ENCODE peak calls at places on chromosome 15, in five cellular contexts. I is mucosa of descending colon, Y is prostate gland, E is GM06990, O is cardiac muscle cell. W is an unnamed sample.
A peak's percentile ranks its signal among the peaks of the same experiment; 100 is the strongest.

GRCh38 chr15:72203507-72203837 is 5.9 kb upstream of the GRAMD2A start:
- DNase-seq in I (no peak), Y (peak; percentile 88), E (no peak), O (peak; percentile 91), W (no peak)

GRCh38 chr15:70328137-70329115 is 230.7 kb upstream of the TLE3 start:
- DNase-seq in I (peak; percentile 40), Y (no peak), E (peak; percentile 59), O (peak; percentile 88), W (no peak)

GRCh38 chr15:90165659-90166489 is 35.3 kb upstream of the SEMA4B start:
- DNase-seq in I (peak; percentile 90), Y (peak; percentile 93), E (peak; percentile 45), O (peak; percentile 98), W (peak; percentile 88)

GRCh38 chr15:41513282-41514227 is at the start of gene LTK:
- DNase-seq in I (peak; percentile 55), Y (no peak), E (peak; percentile 45), O (no peak), W (no peak)

GRCh38 chr15:89770041-89770440 is 6.1 kb upstream of the MESP2 start:
- DNase-seq in I (peak; percentile 18), Y (no peak), E (no peak), O (peak; percentile 45), W (no peak)

GRCh38 chr15:100905855-100906254 is 13.3 kb upstream of the LRRK1 start:
- DNase-seq in I (no peak), Y (peak; percentile 64), E (no peak), O (no peak), W (no peak)

GRCh38 chr15:72382146-72382545 is 6.3 kb upstream of the HEXA start:
- DNase-seq in I (no peak), Y (no peak), E (no peak), O (peak; percentile 17), W (no peak)

GRCh38 chr15:74542192-74543042 is 1.4 kb downstream of the ARID3B start:
- DNase-seq in I (no peak), Y (no peak), E (no peak), O (no peak), W (no peak)

GRCh38 chr15:91445701-91446100 is 345.6 kb downstream of the SV2B start:
- DNase-seq in I (no peak), Y (no peak), E (no peak), O (no peak), W (no peak)

GRCh38 chr15:32790352-32790999 is 72.7 kb downstream of the GREM1 start:
- DNase-seq in I (no peak), Y (no peak), E (no peak), O (no peak), W (peak; percentile 30)

GRCh38 chr15:101539930-101540329 is 50.4 kb upstream of the PCSK6 start:
- DNase-seq in I (no peak), Y (no peak), E (no peak), O (no peak), W (no peak)

GRCh38 chr15:80710635-80711553 is 15.8 kb downstream of the ABHD17C start:
- DNase-seq in I (no peak), Y (no peak), E (peak; percentile 31), O (no peak), W (no peak)

GRCh38 chr15:67924359-67924974 is 84.6 kb upstream of the RNU6-1 start:
- DNase-seq in I (no peak), Y (no peak), E (no peak), O (no peak), W (no peak)

GRCh38 chr15:31452595-31453557 is 126.2 kb downstream of the KLF13 start:
- DNase-seq in I (no peak), Y (no peak), E (no peak), O (no peak), W (no peak)

GRCh38 chr15:49901867-49902775 is 216.9 kb downstream of the ATP8B4 start:
- DNase-seq in I (no peak), Y (no peak), E (no peak), O (peak; percentile 81), W (no peak)

GRCh38 chr15:47410243-47410642 is 307.1 kb upstream of the SEMA6D start:
- DNase-seq in I (no peak), Y (no peak), E (no peak), O (no peak), W (no peak)

DNA sequence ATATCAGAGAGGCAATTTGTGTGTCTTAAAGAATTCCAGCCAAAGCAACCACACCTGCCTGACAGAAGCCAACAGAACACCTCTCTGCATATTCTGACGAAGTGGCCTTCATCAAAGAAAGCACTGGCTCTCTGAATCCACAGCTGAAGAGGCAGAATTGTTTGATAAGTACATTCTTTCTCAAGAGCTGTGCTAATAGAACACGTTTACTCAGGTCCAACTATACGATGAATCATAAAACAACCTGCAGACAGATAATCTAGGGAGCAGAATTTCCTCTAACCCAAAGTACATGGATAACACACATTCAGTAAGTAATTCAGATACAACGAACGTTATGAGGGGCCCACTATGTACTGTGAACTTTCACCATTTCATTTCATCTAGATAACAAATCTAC is 25.4 kb downstream of the ALDH1A2 start:
- DNase-seq in I (no peak), Y (no peak), E (no peak), O (no peak), W (no peak)
- H3K36me3 ChIP-seq in I (no peaks in the 10 kb centered on the region), Y (no peaks in the 10 kb centered on the region), E (no peaks in the 10 kb centered on the region), O (no peaks in the 10 kb centered on the region), W (no peaks in the 10 kb centered on the region)

DNA sequence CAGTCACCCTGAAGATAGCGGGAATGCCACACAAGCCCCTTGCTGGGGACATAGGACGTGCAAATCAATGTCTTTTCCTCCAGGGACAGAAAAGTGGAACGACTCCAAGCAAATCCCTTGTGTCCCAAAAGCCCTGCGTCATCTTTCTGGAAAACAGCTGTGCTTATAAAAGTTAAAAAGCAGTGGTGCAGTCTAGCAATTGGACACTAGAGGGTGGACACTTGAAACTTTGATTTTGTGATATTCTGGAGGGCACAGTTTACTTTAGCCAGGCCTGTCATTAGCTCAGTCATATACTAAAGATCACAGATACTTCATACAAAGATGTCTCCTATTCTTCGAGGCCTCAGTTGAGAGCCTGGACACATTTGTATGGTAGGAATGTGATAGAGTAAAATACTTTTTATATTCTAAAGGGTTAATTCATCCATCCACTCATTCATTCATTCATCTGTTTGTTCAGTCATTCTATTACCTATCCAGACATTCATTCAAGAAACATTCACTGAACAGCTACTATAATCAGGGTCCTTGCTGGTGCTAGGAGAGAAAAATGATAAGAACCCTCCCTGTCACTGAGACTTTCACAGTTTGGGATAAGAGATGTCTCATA is 63.8 kb upstream of the ANKRD34C start:
- DNase-seq in I (no peak), Y (no peak), E (no peak), O (peak; percentile 14), W (no peak)
- TF ChIP-seq CTCF in I (no peak), Y (no peak), E (no peak), O (peak; percentile 51), W (no peak)

GRCh38 chr15:39491917-39492490 is 88.9 kb upstream of the THBS1 start:
- DNase-seq in I (no peak), Y (no peak), E (no peak), O (no peak), W (no peak)
- H3K4me3 ChIP-seq in I (no peak overlapping the region), Y (no peak overlapping the region), E (no peak overlapping the region), O (no peak overlapping the region), W (no peak overlapping the region)

GRCh38 chr15:98896802-98897732 is 110.5 kb downstream of the PGPEP1L start:
- DNase-seq in I (no peak), Y (peak; percentile 52), E (no peak), O (peak; percentile 97), W (no peak)
- H3K36me3 ChIP-seq in I (no peaks in the 10 kb centered on the region), Y (no peaks in the 10 kb centered on the region), E (no peaks in the 10 kb centered on the region), O (peaks cover 9% of the 10 kb centered on the region), W (no peaks in the 10 kb centered on the region)

DNA sequence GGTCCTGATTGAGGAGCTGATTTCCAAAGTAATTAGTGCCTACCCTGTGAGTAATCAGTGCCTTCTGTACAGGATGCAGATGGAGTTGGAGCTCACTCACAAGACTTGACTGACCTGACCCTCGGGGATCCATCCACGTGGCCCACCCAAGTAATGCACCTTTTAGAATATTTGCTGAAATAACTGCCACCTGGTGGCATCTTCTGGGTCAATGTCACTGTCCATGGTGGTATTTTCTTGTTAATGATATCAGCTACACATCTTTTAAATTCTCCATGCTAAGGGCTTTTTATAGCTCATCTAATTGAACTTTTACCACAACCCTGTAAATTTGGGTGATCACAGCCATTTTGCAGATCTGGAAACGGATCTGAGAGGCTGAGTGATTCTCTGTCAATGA is 74.3 kb upstream of the ANKRD34C start:
- DNase-seq in I (no peak), Y (no peak), E (no peak), O (no peak), W (no peak)
- TF ChIP-seq CTCF in I (no peak), Y (no peak), E (no peak), O (no peak), W (no peak)

GRCh38 chr15:66042624-66043023 is 173.3 kb downstream of the RAB11A start:
- DNase-seq in I (no peak), Y (peak; percentile 47), E (no peak), O (no peak), W (peak; percentile 59)

GRCh38 chr15:66041276-66041675 is 172.0 kb downstream of the RAB11A start:
- DNase-seq in I (no peak), Y (no peak), E (no peak), O (no peak), W (no peak)

GRCh38 chr15:66039117-66039860 is 170.0 kb downstream of the RAB11A start:
- DNase-seq in I (no peak), Y (no peak), E (no peak), O (no peak), W (no peak)

GRCh38 chr15:66038387-66039116 is 169.3 kb downstream of the RAB11A start:
- DNase-seq in I (no peak), Y (no peak), E (no peak), O (no peak), W (no peak)

GRCh38 chr15:66040211-66040892 is 171.1 kb downstream of the RAB11A start:
- DNase-seq in I (no peak), Y (no peak), E (no peak), O (no peak), W (no peak)
- H3K4me3 ChIP-seq in I (no peak overlapping the region), Y (no peak overlapping the region), E (no peak overlapping the region), O (no peak overlapping the region), W (no peak overlapping the region)

W was measured in body of pancreas.